ENCODE peak calls at places on chromosomes 12 and 14, in six cellular contexts. Y, R, O, U, T and C are unnamed samples.

GRCh38 chr12:132162508-132163031 is 18.3 kb downstream of the NOC4L start:
- DNase-seq in Y (no peak), R (peak; percentile 37), O (no peak), U (no peak), T (no peak), C (peak; percentile 70)

GRCh38 chr14:88323086-88323519 is at the start of gene KCNK10:
- DNase-seq in Y (no peak), R (no peak), O (no peak), U (no peak), T (peak; percentile 71), C (no peak)

GRCh38 chr14:21043387-21044105 is 1.4 kb downstream of the RNASE7 start:
- DNase-seq in Y (no peak), R (no peak), O (no peak), U (no peak), T (no peak), C (no peak)

GRCh38 chr14:69354383-69355154 is 43.5 kb downstream of the ERH start:
- DNase-seq in Y (no peak), R (peak; percentile 29), O (no peak), U (peak; percentile 52), T (no peak), C (no peak)

GRCh38 chr14:71206766-71207371 is 299.6 kb downstream of the PCNX1 start:
- DNase-seq in Y (no peak), R (no peak), O (no peak), U (no peak), T (no peak), C (no peak)

GRCh38 chr14:63435838-63436237 is 107.3 kb downstream of the PPP2R5E start:
- DNase-seq in Y (peak; percentile 35), R (peak; percentile 79), O (no peak), U (no peak), T (no peak), C (peak; percentile 15)

GRCh38 chr12:104485651-104486341 is 29.0 kb downstream of the CHST11 start:
- DNase-seq in Y (no peak), R (no peak), O (no peak), U (peak; percentile 74), T (no peak), C (no peak)

GRCh38 chr12:77760271-77761025 is 70.2 kb upstream of the NAV3 start:
- DNase-seq in Y (no peak), R (no peak), O (no peak), U (no peak), T (no peak), C (no peak)

GRCh38 chr12:54147186-54147585 is 41.6 kb downstream of the SMUG1 start:
- DNase-seq in Y (peak; percentile 50), R (no peak), O (no peak), U (no peak), T (no peak), C (no peak)

GRCh38 chr12:75692883-75693282 is 181.5 kb upstream of the KRR1 start:
- DNase-seq in Y (no peak), R (no peak), O (no peak), U (no peak), T (no peak), C (no peak)

GRCh38 chr12:89690925-89691324 is 17.7 kb downstream of the ATP2B1 start:
- DNase-seq in Y (no peak), R (no peak), O (no peak), U (no peak), T (no peak), C (no peak)

GRCh38 chr12:17333287-17333686 is 727.3 kb upstream of the LMO3 start:
- DNase-seq in Y (no peak), R (no peak), O (no peak), U (no peak), T (no peak), C (no peak)

GRCh38 chr12:29104495-29104894 is 44.6 kb upstream of the FAR2 start:
- DNase-seq in Y (no peak), R (no peak), O (no peak), U (peak; percentile 19), T (no peak), C (no peak)

GRCh38 chr14:75430106-75430505 is 2.3 kb downstream of the JDP2 start:
- DNase-seq in Y (no peak), R (no peak), O (no peak), U (no peak), T (no peak), C (no peak)

GRCh38 chr14:90159147-90159546 is 97.2 kb upstream of the PSMC1 start:
- DNase-seq in Y (no peak), R (no peak), O (peak; percentile 92), U (no peak), T (no peak), C (no peak)

GRCh38 chr12:68137278-68137930 is 22.1 kb downstream of the IFNG start:
- DNase-seq in Y (no peak), R (no peak), O (no peak), U (no peak), T (no peak), C (no peak)

GRCh38 chr12:12726543-12727093 is 9.4 kb downstream of the CDKN1B start:
- DNase-seq in Y (no peak), R (no peak), O (no peak), U (no peak), T (no peak), C (peak; percentile 73)

GRCh38 chr12:121190523-121191031 is 19.4 kb upstream of the P2RX4 start:
- DNase-seq in Y (no peak), R (no peak), O (peak; percentile 93), U (no peak), T (no peak), C (peak; percentile 94)

GRCh38 chr12:39355841-39356240 is 87.1 kb downstream of the KIF21A start:
- DNase-seq in Y (no peak), R (no peak), O (no peak), U (no peak), T (no peak), C (no peak)

DNA sequence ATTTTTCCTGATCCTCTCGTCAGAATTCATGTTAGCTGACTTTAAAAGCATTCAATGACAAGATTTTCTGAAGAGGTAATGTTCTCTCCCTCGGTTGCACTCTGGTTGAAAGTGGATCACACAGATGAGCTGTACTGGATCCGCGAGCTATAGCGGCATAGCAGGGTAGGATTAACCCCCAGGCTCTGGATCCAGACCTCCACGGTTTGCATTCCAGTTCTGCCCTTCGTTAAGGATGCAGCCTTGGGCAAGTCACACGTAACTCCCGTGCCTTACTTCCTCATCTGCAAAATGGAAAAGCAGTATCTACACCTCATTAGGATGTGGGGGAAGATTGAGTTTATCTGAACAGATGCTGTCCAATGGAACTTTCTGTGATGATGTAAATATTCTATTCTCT is 13.8 kb downstream of the CCDC92 start:
- DNase-seq in Y (no peak), R (peak; percentile 30), O (no peak), U (no peak), T (peak; percentile 40), C (no peak)
- H3K27me3 ChIP-seq in Y (no peaks in the 10 kb centered on the region), R (no peaks in the 10 kb centered on the region), O (peaks cover 11% of the 10 kb centered on the region), U (no peaks in the 10 kb centered on the region), T (peaks cover 98% of the 10 kb centered on the region), C (no peaks in the 10 kb centered on the region)

GRCh38 chr14:98853063-98853729 is 418.8 kb downstream of the BCL11B start:
- DNase-seq in Y (no peak), R (no peak), O (no peak), U (no peak), T (no peak), C (no peak)

GRCh38 chr14:98855926-98856325 is 416.1 kb downstream of the BCL11B start:
- DNase-seq in Y (no peak), R (no peak), O (no peak), U (no peak), T (no peak), C (no peak)

GRCh38 chr14:98858158-98858557 is 413.8 kb downstream of the BCL11B start:
- DNase-seq in Y (no peak), R (no peak), O (no peak), U (no peak), T (no peak), C (no peak)

GRCh38 chr14:98859301-98859700 is 412.7 kb downstream of the BCL11B start:
- DNase-seq in Y (no peak), R (no peak), O (no peak), U (no peak), T (no peak), C (no peak)

DNA sequence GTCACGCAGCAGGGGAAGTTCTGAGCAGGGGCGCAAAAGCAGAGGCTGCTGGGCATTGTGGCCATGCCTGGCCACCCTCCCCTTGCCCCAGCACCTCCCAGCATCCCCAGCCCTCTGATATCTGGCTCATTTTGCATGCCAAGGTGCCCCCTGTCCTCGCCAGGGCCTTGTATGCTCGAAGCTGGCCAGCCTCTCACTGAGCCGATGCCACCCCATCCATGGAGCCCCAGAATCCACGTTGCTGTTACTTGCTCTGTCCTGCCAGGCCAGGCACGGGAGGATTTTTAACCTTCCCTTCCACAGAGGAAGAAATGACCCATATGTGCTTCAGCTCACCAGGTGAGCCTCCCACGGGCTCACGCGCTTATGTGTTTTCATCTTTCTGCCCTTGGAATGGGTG is 413.4 kb downstream of the BCL11B start:
- DNase-seq in Y (no peak), R (no peak), O (no peak), U (no peak), T (no peak), C (no peak)
- H3K27me3 ChIP-seq in Y (no peaks in the 10 kb centered on the region), R (no peaks in the 10 kb centered on the region), O (no peaks in the 10 kb centered on the region), U (peaks cover 3% of the 10 kb centered on the region), T (no peaks in the 10 kb centered on the region), C (no peaks in the 10 kb centered on the region)

GRCh38 chr12:2627343-2628191 is 167.2 kb upstream of the FKBP4 start:
- DNase-seq in Y (no peak), R (no peak), O (peak; percentile 66), U (no peak), T (no peak), C (no peak)

GRCh38 chr12:2622460-2622859 is 172.3 kb upstream of the FKBP4 start:
- DNase-seq in Y (no peak), R (no peak), O (no peak), U (no peak), T (no peak), C (no peak)

GRCh38 chr12:2624543-2625266 is 170.1 kb upstream of the FKBP4 start:
- DNase-seq in Y (no peak), R (no peak), O (peak; percentile 93), U (no peak), T (peak; percentile 84), C (peak; percentile 69)

GRCh38 chr12:2625267-2625666 is 169.5 kb upstream of the FKBP4 start:
- DNase-seq in Y (no peak), R (peak; percentile 8), O (peak; percentile 38), U (no peak), T (no peak), C (no peak)

GRCh38 chr12:2623472-2623871 is 171.3 kb upstream of the FKBP4 start:
- DNase-seq in Y (no peak), R (no peak), O (no peak), U (no peak), T (no peak), C (no peak)
- H3K27me3 ChIP-seq in Y (no peaks in the 10 kb centered on the region), R (no peaks in the 10 kb centered on the region), O (no peaks in the 10 kb centered on the region), U (no peaks in the 10 kb centered on the region), T (no peaks in the 10 kb centered on the region), C (no peaks in the 10 kb centered on the region)

DNA sequence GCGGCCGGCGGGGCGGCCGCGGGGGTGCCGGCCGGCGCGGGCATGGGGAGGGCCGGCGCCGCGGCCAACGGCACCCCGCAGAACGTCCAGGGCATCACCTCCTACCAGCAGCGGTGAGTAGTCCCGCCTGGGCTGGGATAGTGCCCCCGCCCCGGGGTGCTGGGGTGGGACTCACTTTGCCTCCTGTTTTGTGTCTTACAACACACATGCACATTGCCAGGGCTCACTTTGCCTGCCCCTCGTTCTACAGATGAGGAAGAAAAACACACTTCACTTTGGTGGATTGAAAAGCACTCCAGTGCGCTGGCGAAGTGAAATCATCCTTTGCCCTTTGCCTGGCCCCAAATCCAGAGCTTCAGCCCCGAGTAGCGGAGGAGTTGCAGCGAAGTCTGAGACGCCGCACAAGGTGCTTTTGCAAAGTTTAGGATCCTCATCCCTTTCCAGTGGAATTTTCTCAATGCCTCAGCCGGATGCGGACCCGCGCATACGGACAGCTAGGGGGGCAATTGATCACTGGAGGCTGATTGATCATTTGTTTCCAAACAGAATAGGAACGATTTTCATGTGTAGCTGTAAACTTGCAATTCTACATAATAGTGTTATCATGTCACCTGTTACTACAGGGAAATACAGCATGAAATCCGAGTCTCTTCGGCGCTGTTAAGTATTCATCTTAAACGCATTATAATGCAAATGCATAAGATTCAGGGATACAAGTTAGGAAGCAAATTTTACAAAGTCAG is 3.6 kb upstream of the NPAS3 start:
- DNase-seq in Y (no peak), R (no peak), O (peak; percentile 50), U (no peak), T (peak; percentile 57), C (no peak)
- H3K27me3 ChIP-seq in Y (no peaks in the 10 kb centered on the region), R (peaks cover 3% of the 10 kb centered on the region), O (peaks cover 17% of the 10 kb centered on the region), U (peaks cover 25% of the 10 kb centered on the region), T (peaks cover 92% of the 10 kb centered on the region), C (peaks cover 61% of the 10 kb centered on the region)